ENCODE peak calls at places on chromosome 17, in five cellular contexts. F is body of pancreas; Q is mesenchymal stem cell; D is H9; H is CD4-positive, CD25-positive, alpha-beta regulatory T cell. M is an unnamed sample.

GRCh38 chr17:41654134-41654907 is 29.9 kb upstream of the KRT17 start:
- DNase-seq in F (peak; percentile 53), Q (no peak), D (no peak), H (no peak), M (no peak)

GRCh38 chr17:71170070-71170469 is 950.8 kb upstream of the SOX9 start:
- DNase-seq in F (no peak), Q (no peak), D (no peak), H (no peak), M (no peak)

GRCh38 chr17:63446218-63446980 is at the start of gene CYB561:
- DNase-seq in F (peak; percentile 89), Q (peak; percentile 57), D (no peak), H (peak; percentile 51), M (no peak)

GRCh38 chr17:41559548-41559947 is 12.3 kb downstream of the KRT9 start:
- DNase-seq in F (no peak), Q (peak; percentile 39), D (no peak), H (no peak), M (no peak)

GRCh38 chr17:28384281-28385036 is 13.0 kb downstream of the SARM1 start:
- DNase-seq in F (peak; percentile 93), Q (peak; percentile 28), D (peak; percentile 75), H (peak; percentile 53), M (no peak)

GRCh38 chr17:72226322-72226721 is 105.5 kb downstream of the SOX9 start:
- DNase-seq in F (no peak), Q (no peak), D (no peak), H (no peak), M (no peak)

GRCh38 chr17:73481672-73482071 is 162.6 kb downstream of the SDK2 start:
- DNase-seq in F (no peak), Q (no peak), D (no peak), H (no peak), M (no peak)

GRCh38 chr17:55549140-55549539 is 37.9 kb upstream of the SMIM36 start:
- DNase-seq in F (no peak), Q (peak; percentile 17), D (no peak), H (no peak), M (no peak)

GRCh38 chr17:18921912-18922451 is 30.0 kb upstream of the SLC5A10 start:
- DNase-seq in F (peak; percentile 13), Q (no peak), D (no peak), H (no peak), M (no peak)

GRCh38 chr17:50938821-50939541 is 72.8 kb upstream of the TOB1 start:
- DNase-seq in F (no peak), Q (no peak), D (no peak), H (no peak), M (no peak)
- H3K4me1 ChIP-seq in F (peaks cover 67% of the 10 kb centered on the region), Q (peaks cover 17% of the 10 kb centered on the region), D (no peaks in the 10 kb centered on the region), H (peaks cover 16% of the 10 kb centered on the region), M (peaks cover 7% of the 10 kb centered on the region)

DNA sequence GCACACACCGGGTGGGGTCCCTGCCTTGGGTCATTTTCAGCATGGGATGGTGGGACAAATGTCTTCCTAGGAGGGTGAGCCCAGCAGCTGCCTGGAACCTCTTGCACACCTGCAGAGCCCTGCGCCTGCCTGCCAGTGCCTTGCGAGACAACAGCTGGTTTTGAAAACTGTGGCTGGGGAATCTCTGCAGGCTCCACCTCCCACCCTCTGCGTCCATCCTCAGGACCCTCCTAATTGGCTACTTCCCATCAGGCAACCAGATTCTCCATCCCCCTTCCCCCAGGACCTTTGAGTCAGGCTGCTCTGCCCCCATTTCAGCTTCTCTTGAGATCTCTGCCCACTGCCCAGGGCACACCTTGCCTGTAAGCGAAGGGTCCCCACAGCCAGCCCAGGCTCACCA is 26.6 kb downstream of the PEMT start:
- DNase-seq in F (no peak), Q (no peak), D (peak; percentile 83), H (no peak), M (no peak)
- H3K4me1 ChIP-seq in F (peaks cover 31% of the 10 kb centered on the region), Q (peaks cover 8% of the 10 kb centered on the region), D (peaks cover 2% of the 10 kb centered on the region), H (no peaks in the 10 kb centered on the region), M (peaks cover 41% of the 10 kb centered on the region)

GRCh38 chr17:79824234-79824633 is 15.0 kb downstream of the CBX4 start:
- DNase-seq in F (no peak), Q (no peak), D (no peak), H (no peak), M (no peak)
- H3K4me1 ChIP-seq in F (peaks cover 25% of the 10 kb centered on the region), Q (peaks cover 4% of the 10 kb centered on the region), D (no peaks in the 10 kb centered on the region), H (no peaks in the 10 kb centered on the region), M (no peaks in the 10 kb centered on the region)

DNA sequence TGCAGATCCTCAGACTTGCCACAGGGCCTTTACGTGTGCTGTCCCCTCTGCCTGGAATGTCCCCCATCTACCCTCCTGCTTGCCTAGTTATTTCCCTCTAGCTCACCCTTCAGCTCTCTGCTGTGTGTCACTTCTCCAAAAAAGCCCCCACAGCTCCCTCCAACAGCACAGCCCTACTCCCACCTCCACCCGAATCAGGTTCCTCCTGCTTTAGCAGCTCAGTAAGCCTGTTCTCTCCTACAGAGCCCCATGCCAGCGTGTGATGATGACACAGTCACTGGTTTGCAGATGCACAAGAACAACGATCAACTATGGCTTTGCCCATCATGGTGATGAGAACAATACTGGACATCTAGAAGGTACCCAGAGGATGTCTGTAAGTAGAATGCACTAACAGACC is 7.1 kb upstream of the SAMD14 start:
- DNase-seq in F (no peak), Q (no peak), D (no peak), H (no peak), M (no peak)
- H3K4me1 ChIP-seq in F (peaks cover 10% of the 10 kb centered on the region), Q (peaks cover 33% of the 10 kb centered on the region), D (no peaks in the 10 kb centered on the region), H (peaks cover 27% of the 10 kb centered on the region), M (peaks cover 36% of the 10 kb centered on the region)

GRCh38 chr17:59853168-59853918 is 39.4 kb downstream of the TUBD1 start:
- DNase-seq in F (peak; percentile 86), Q (peak; percentile 97), D (peak; percentile 90), H (peak; percentile 52), M (no peak)

GRCh38 chr17:59851431-59852375 is 41.0 kb downstream of the TUBD1 start:
- DNase-seq in F (peak; percentile 51), Q (peak; percentile 99), D (no peak), H (no peak), M (no peak)

GRCh38 chr17:59859444-59860025 is 33.2 kb downstream of the TUBD1 start:
- DNase-seq in F (no peak), Q (peak; percentile 77), D (no peak), H (no peak), M (no peak)

GRCh38 chr17:59858167-59858790 is 34.5 kb downstream of the TUBD1 start:
- DNase-seq in F (no peak), Q (no peak), D (no peak), H (no peak), M (no peak)

GRCh38 chr17:59856859-59857794 is 35.6 kb downstream of the TUBD1 start:
- DNase-seq in F (no peak), Q (no peak), D (no peak), H (no peak), M (no peak)
- H3K4me1 ChIP-seq in F (peaks cover 79% of the 10 kb centered on the region), Q (peaks cover 7% of the 10 kb centered on the region), D (peaks cover 3% of the 10 kb centered on the region), H (peaks cover 18% of the 10 kb centered on the region), M (peaks cover 8% of the 10 kb centered on the region)

GRCh38 chr17:74758846-74759163 is 10.4 kb downstream of the NHERF1 start:
- DNase-seq in F (no peak), Q (no peak), D (no peak), H (no peak), M (no peak)
- H3K4me1 ChIP-seq in F (peaks cover 96% of the 10 kb centered on the region), Q (peaks cover 72% of the 10 kb centered on the region), D (peaks cover 11% of the 10 kb centered on the region), H (peaks cover 90% of the 10 kb centered on the region), M (peaks cover 39% of the 10 kb centered on the region)

DNA sequence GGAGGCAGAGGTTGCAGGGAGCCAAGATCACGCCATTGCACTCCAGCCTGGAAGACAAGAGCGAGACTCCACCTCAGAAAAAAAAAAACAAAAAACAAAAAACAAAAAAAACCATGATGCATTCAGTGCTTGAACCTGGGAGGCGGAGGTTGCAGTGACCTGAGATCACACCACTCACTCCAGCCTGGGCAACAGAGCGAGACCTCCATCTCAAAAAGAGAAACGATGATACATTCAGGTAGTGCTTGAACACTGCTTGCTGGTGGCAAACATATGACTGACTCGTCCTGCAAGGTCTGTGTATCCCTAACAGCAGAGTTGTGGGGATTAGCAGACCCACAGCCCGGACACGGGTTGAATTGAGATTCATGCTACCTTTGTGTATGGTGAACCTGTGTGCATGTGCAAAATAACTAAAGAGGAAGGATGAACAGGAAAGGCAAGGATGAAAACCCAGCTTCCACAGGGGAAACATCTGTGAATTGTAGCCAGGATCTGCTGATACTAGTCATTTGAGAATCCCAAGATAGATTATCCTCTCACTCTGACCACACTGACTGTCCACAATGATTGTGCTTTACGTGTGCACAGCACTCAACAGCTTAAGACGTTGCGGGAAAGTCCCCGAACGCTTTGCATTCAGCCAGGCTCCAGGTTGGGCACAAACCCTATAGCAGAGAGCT is 52.4 kb upstream of the MRPS23 start:
- DNase-seq in F (no peak), Q (peak; percentile 55), D (no peak), H (no peak), M (no peak)
- H3K4me1 ChIP-seq in F (peaks cover 75% of the 10 kb centered on the region), Q (peaks cover 64% of the 10 kb centered on the region), D (no peaks in the 10 kb centered on the region), H (peaks cover 7% of the 10 kb centered on the region), M (peaks cover 29% of the 10 kb centered on the region)

GRCh38 chr17:17413821-17414220 is 63.0 kb upstream of the MED9 start:
- DNase-seq in F (no peak), Q (no peak), D (no peak), H (no peak), M (no peak)
- H3K4me1 ChIP-seq in F (peaks cover 30% of the 10 kb centered on the region), Q (peaks cover 4% of the 10 kb centered on the region), D (no peaks in the 10 kb centered on the region), H (peaks cover 11% of the 10 kb centered on the region), M (peaks cover 24% of the 10 kb centered on the region)